ENCODE peak calls at places on chromosomes 13 and 19, in ten cellular contexts. Y is uterus; O is MM.1S; C is stomach; E is esophagus muscularis mucosa; U is AG04450; N is SK-N-SH; H is left lung; D is CD4-positive, CD25-positive, alpha-beta regulatory T cell; S is tibial nerve. K is an unnamed sample.

GRCh38 chr19:17448190-17448967 is at the start of gene TMEM221:
- DNase-seq in O (no peak), U (no peak), C (peak; percentile 47), D (peak; percentile 57), E (no peak), Y (peak; percentile 76), S (peak; percentile 16), H (peak; percentile 81), N (peak; percentile 86), K (peak; percentile 77)

GRCh38 chr13:99981115-99982020 is at the start of gene ZIC2:
- DNase-seq in N (peak; percentile 66), E (no peak), U (no peak), O (peak; percentile 61), H (peak; percentile 70), S (no peak), C (no peak), D (no peak), Y (no peak), K (peak; percentile 72)

GRCh38 chr13:59750860-59751259 is 412.9 kb downstream of the DIAPH3 start:
- DNase-seq in U (peak; percentile 13), C (no peak), H (no peak), D (no peak), S (no peak), Y (no peak), O (no peak), E (no peak), N (peak; percentile 60), K (no peak)

GRCh38 chr13:44826586-44827350 is 162.5 kb downstream of the NUFIP1 start:
- DNase-seq in H (no peak), S (no peak), D (no peak), C (no peak), E (no peak), U (no peak), N (no peak), O (no peak), Y (no peak), K (no peak)

GRCh38 chr13:92313382-92313781 is 913.2 kb upstream of the GPC6 start:
- DNase-seq in Y (no peak), U (no peak), D (no peak), E (no peak), N (no peak), C (no peak), O (no peak), S (no peak), H (no peak), K (no peak)

GRCh38 chr19:17848598-17849292 is 963 bp upstream of the JAK3 start:
- DNase-seq in N (peak; percentile 9), D (no peak), Y (no peak), E (no peak), U (no peak), S (no peak), C (no peak), O (no peak), H (no peak), K (no peak)

GRCh38 chr19:47714339-47714738 is 1.1 kb downstream of the EHD2 start:
- DNase-seq in Y (no peak), H (no peak), C (no peak), U (no peak), O (no peak), N (no peak), S (no peak), D (no peak), E (no peak), K (no peak)

GRCh38 chr13:28534210-28534609 is 39.3 kb upstream of the FLT1 start:
- DNase-seq in Y (no peak), S (no peak), O (no peak), N (no peak), C (no peak), D (no peak), U (no peak), H (no peak), E (no peak), K (no peak)

GRCh38 chr13:113990321-113990837 is 16.5 kb upstream of the C13orf46 start:
- DNase-seq in U (no peak), N (no peak), S (peak; percentile 7), C (peak; percentile 4), H (peak; percentile 42), Y (peak; percentile 7), O (no peak), E (no peak), D (no peak), K (peak; percentile 67)

GRCh38 chr13:110912651-110913051 is 2.2 kb downstream of the ANKRD10 start:
- DNase-seq in H (no peak), O (peak; percentile 53), S (no peak), C (no peak), U (no peak), D (no peak), N (no peak), E (no peak), Y (no peak), K (peak; percentile 64)

GRCh38 chr13:38072696-38073095 is 203.1 kb upstream of the TRPC4 start:
- DNase-seq in N (no peak), C (no peak), D (no peak), E (no peak), Y (no peak), O (no peak), H (no peak), U (no peak), S (no peak), K (no peak)

DNA sequence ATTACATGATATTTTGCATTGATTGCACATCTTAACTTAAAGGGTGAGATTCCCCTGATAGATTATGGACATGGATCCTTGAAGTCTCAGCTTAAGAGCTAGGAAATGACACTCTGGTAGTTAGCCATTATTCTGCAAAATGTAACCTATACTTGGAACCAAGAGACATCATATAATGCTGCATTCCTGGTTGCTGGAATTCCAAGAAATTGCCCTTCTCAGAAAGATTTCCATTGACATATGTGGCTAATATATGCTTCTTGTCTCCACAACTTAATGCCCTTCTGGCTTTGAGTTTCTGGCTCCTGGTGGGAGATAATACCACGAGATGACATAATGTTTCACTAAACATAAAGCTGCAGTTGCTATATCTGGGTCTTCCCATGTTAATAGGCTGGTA is 204.4 kb upstream of the TRPC4 start:
- DNase-seq in N (no peak), Y (no peak), U (no peak), O (no peak), S (no peak), D (no peak), E (no peak), H (no peak), C (no peak), K (no peak)
- H3K27ac ChIP-seq in N (no peak overlapping the region), Y (no peak overlapping the region), U (no peak overlapping the region), O (no peak overlapping the region), S (no peak overlapping the region), D (no peak overlapping the region), E (no peak overlapping the region), H (no peak overlapping the region), C (no peak overlapping the region), K (no peak overlapping the region)

GRCh38 chr19:16225279-16226183 is 27.8 kb downstream of the AP1M1 start:
- DNase-seq in C (no peak), Y (no peak), O (no peak), S (peak; percentile 6), U (no peak), H (no peak), E (no peak), N (peak; percentile 9), D (no peak), K (peak; percentile 52)
- H3K27ac ChIP-seq in C (no peak overlapping the region), Y (no peak overlapping the region), O (no peak overlapping the region), S (no peak overlapping the region), U (no peak overlapping the region), H (no peak overlapping the region), E (no peak overlapping the region), N (no peak overlapping the region), D (no peak overlapping the region), K (no peak overlapping the region)

GRCh38 chr13:48493076-48493765 is 39.7 kb downstream of the RCBTB2 start:
- DNase-seq in Y (no peak), E (no peak), H (no peak), O (no peak), S (no peak), U (no peak), D (peak; percentile 62), N (no peak), C (no peak), K (no peak)
- H3K27ac ChIP-seq in Y (peak overlapping the region; percentile 60), E (peak overlapping the region; percentile 53), H (peak overlapping the region; percentile 77), O (peak overlapping the region; percentile 63), S (peak overlapping the region; percentile 80), U (no peak overlapping the region), D (peak overlapping the region; percentile 79), N (no peak overlapping the region), C (peak overlapping the region; percentile 75), K (peak overlapping the region; percentile 88)

DNA sequence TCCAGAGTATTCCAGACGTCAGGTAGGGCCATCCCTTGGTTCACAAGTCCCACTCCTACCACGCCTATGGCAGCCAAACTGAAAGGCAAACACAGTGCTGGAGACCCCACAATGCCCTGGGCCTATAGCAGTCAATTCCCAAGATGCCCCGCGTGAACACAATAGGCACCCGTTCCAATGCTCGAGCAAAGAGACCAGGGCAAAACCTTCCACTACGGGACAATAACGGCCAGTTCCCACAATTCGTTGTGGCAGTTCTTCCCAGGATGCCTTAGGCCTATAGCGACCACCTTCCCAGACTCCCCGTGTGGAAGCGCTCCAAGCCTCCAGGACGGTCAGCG is 538 bp downstream of the ZNF428 start:
- DNase-seq in D (peak; percentile 76), N (peak; percentile 82), O (peak; percentile 61), S (no peak), Y (peak; percentile 36), C (no peak), U (no peak), E (no peak), H (no peak), K (no peak)
- H3K27ac ChIP-seq in D (peak overlapping the region; percentile 84), N (peak overlapping the region; percentile 74), O (peak overlapping the region; percentile 93), S (peak overlapping the region; percentile 96), Y (peak overlapping the region; percentile 91), C (peak overlapping the region; percentile 95), U (peak overlapping the region; percentile 88), E (peak overlapping the region; percentile 98), H (peak overlapping the region; percentile 94), K (peak overlapping the region; percentile 80)

GRCh38 chr19:8302357-8302691 is 5.8 kb downstream of the CD320 start:
- DNase-seq in U (no peak), O (no peak), N (no peak), H (peak; percentile 72), S (peak; percentile 14), D (no peak), C (peak; percentile 27), Y (peak; percentile 16), E (no peak), K (peak; percentile 80)
- H3K27ac ChIP-seq in U (no peak overlapping the region), O (no peak overlapping the region), N (no peak overlapping the region), H (no peak overlapping the region), S (no peak overlapping the region), D (no peak overlapping the region), C (no peak overlapping the region), Y (no peak overlapping the region), E (no peak overlapping the region), K (no peak overlapping the region)

K was measured in spleen.